ENCODE peak calls at places on chromosome 9, in nine cellular contexts. J is epithelial cell of esophagus, B is choroid plexus epithelial cell, F is psoas muscle, U is lung, Q is upper lobe of right lung, K is left lung, P is ovary, O is astrocyte of the cerebellum. T is an unnamed sample.

GRCh38 chr9:127919253-127919815 is 2.5 kb upstream of the ST6GALNAC4 start:
- DNase-seq in P (peak), F (peak), O (peak), K (peak), J (peak), B (peak), U (peak), Q (peak), T (peak)

GRCh38 chr9:4796988-4797956 is 4.5 kb downstream of the RCL1 start:
- DNase-seq in B (peak), P (no peak), J (peak), Q (no peak), U (no peak), K (no peak), O (peak), F (no peak), T (no peak)

GRCh38 chr9:123997665-123998277 is 13.8 kb upstream of the LHX2 start:
- DNase-seq in O (no peak), J (peak), K (peak), U (peak), B (peak), F (peak), P (peak), Q (peak), T (no peak)

GRCh38 chr9:115231116-115231515 is 113.2 kb upstream of the TNC start:
- DNase-seq in U (no peak), J (no peak), Q (no peak), P (no peak), K (no peak), O (no peak), F (no peak), B (no peak), T (no peak)

GRCh38 chr9:21903380-21903965 is 90.7 kb downstream of the CDKN2A start:
- DNase-seq in F (no peak), J (no peak), Q (no peak), B (no peak), K (no peak), O (no peak), P (no peak), U (no peak), T (no peak)

GRCh38 chr9:90458485-90458884 is 184.1 kb downstream of the DIRAS2 start:
- DNase-seq in K (no peak), F (no peak), J (no peak), B (no peak), O (no peak), Q (no peak), U (no peak), P (no peak), T (no peak)

GRCh38 chr9:114048533-114049452 is 29.3 kb downstream of the AMBP start:
- DNase-seq in B (no peak), O (no peak), F (peak), P (peak), U (no peak), J (no peak), Q (no peak), K (peak), T (no peak)

GRCh38 chr9:128146591-128147120 is 2.6 kb upstream of the LCN2 start:
- DNase-seq in B (no peak), Q (no peak), P (peak), F (peak), O (no peak), K (peak), U (no peak), J (no peak), T (no peak)

GRCh38 chr9:126832440-126832839 is 27.6 kb downstream of the ZBTB43 start:
- DNase-seq in Q (no peak), P (no peak), F (no peak), B (no peak), U (no peak), J (no peak), O (no peak), K (no peak), T (no peak)

GRCh38 chr9:109475526-109475925 is 22.6 kb downstream of the PTPN3 start:
- DNase-seq in B (no peak), P (no peak), J (no peak), K (no peak), F (peak), U (no peak), O (no peak), Q (no peak), T (no peak)

GRCh38 chr9:119370816-119371215 is 1.6 kb upstream of the BRINP1 start:
- DNase-seq in U (no peak), O (peak), P (peak), K (no peak), Q (peak), F (peak), B (peak), J (peak), T (no peak)

GRCh38 chr9:127033059-127033458 is 89.4 kb downstream of the ANGPTL2 start:
- DNase-seq in U (no peak), Q (no peak), B (no peak), F (no peak), O (no peak), J (no peak), K (no peak), P (no peak), T (no peak)

GRCh38 chr9:129569506-129570449 is 51.1 kb downstream of the C9orf50 start:
- DNase-seq in J (no peak), K (no peak), P (peak), Q (no peak), F (no peak), U (no peak), B (peak), O (no peak), T (no peak)

GRCh38 chr9:112029921-112030444 is 133.4 kb downstream of the UGCG start:
- DNase-seq in K (no peak), O (no peak), U (no peak), F (no peak), J (peak), P (no peak), B (peak), Q (no peak), T (no peak)

GRCh38 chr9:114953917-114954316 is 23.5 kb upstream of the TNFSF8 start:
- DNase-seq in B (peak), O (peak), P (no peak), K (no peak), F (no peak), U (peak), J (peak), Q (no peak), T (peak)

GRCh38 chr9:22159590-22159989 is 150.5 kb upstream of the CDKN2B start:
- DNase-seq in B (no peak), Q (no peak), O (no peak), J (no peak), F (no peak), P (no peak), U (no peak), K (no peak), T (no peak)

GRCh38 chr9:80410106-80410505 is 838.3 kb downstream of the TLE4 start:
- DNase-seq in O (peak), U (no peak), J (no peak), B (peak), P (peak), Q (no peak), K (no peak), F (no peak), T (no peak)

GRCh38 chr9:107273634-107274033 is 9.4 kb upstream of the RAD23B start:
- DNase-seq in F (no peak), U (no peak), P (no peak), K (no peak), J (no peak), B (no peak), Q (no peak), O (no peak), T (no peak)

GRCh38 chr9:5492965-5493364 is 17.4 kb upstream of the PDCD1LG2 start:
- DNase-seq in J (peak), U (no peak), B (no peak), O (no peak), F (no peak), P (no peak), K (no peak), Q (no peak), T (no peak)

GRCh38 chr9:112174965-112175795 is at the start of gene SUSD1:
- DNase-seq in J (no peak), O (no peak), P (peak), B (no peak), K (peak), Q (peak), U (peak), F (peak), T (no peak)

GRCh38 chr9:97900738-97901565 is 21.3 kb downstream of the TRMO start:
- DNase-seq in B (peak), K (no peak), Q (no peak), U (no peak), O (peak), P (no peak), F (no peak), J (peak), T (no peak)

GRCh38 chr9:92614123-92614510 is 55.8 kb downstream of the IPPK start:
- DNase-seq in F (no peak), P (peak), B (no peak), K (no peak), U (no peak), Q (no peak), O (no peak), J (no peak), T (no peak)

GRCh38 chr9:127384901-127385300 is 12.1 kb upstream of the SLC2A8 start:
- DNase-seq in F (no peak), O (no peak), Q (peak), B (no peak), J (no peak), K (no peak), U (no peak), P (peak), T (no peak)

GRCh38 chr9:4986783-4987182 is 1.7 kb downstream of the JAK2 start:
- DNase-seq in F (no peak), J (no peak), O (no peak), Q (no peak), B (no peak), P (no peak), U (no peak), K (no peak), T (no peak)

GRCh38 chr9:117917873-117918272 is 213.7 kb downstream of the TLR4 start:
- DNase-seq in Q (no peak), F (no peak), P (no peak), U (no peak), J (peak), K (no peak), O (no peak), B (no peak), T (no peak)

GRCh38 chr9:37146372-37146771 is 26.0 kb downstream of the ZCCHC7 start:
- DNase-seq in O (no peak), J (no peak), Q (no peak), P (no peak), U (no peak), F (no peak), B (peak), K (no peak), T (no peak)

GRCh38 chr9:33852216-33852826 is 35.4 kb downstream of the UBE2R2 start:
- DNase-seq in O (no peak), Q (peak), J (peak), F (peak), P (no peak), K (no peak), U (peak), B (peak), T (no peak)

GRCh38 chr9:133347985-133348762 is at the start of the genes MED22 and RPL7A:
- DNase-seq in O (peak), U (peak), P (peak), K (peak), Q (peak), J (peak), B (peak), F (peak), T (peak)

GRCh38 chr9:34566972-34567371 is 22.6 kb downstream of the CNTFR start:
- DNase-seq in O (no peak), U (no peak), K (no peak), J (no peak), P (no peak), B (no peak), F (no peak), Q (no peak), T (no peak)

GRCh38 chr9:114738581-114739316 is 56.8 kb upstream of the TEX48 start:
- DNase-seq in B (peak), Q (peak), K (peak), J (peak), O (peak), U (peak), P (no peak), F (peak), T (peak)

GRCh38 chr9:137255448-137256114 is 454 bp downstream of the NELFB start:
- DNase-seq in O (no peak), J (peak), U (no peak), K (no peak), P (no peak), F (no peak), Q (peak), B (no peak), T (no peak)

GRCh38 chr9:126491256-126491879 is 122.4 kb upstream of the LMX1B start:
- DNase-seq in J (peak), F (no peak), P (no peak), U (peak), Q (no peak), K (no peak), B (peak), O (peak), T (no peak)

GRCh38 chr9:38043931-38044623 is 24.9 kb downstream of the SHB start:
- DNase-seq in F (no peak), J (peak), P (no peak), Q (no peak), K (no peak), O (no peak), B (no peak), U (no peak), T (no peak)

GRCh38 chr9:127966416-127967150 is 14.2 kb downstream of the EEIG1 start:
- DNase-seq in K (no peak), Q (no peak), B (no peak), P (no peak), J (no peak), O (no peak), F (no peak), U (no peak), T (no peak)

GRCh38 chr9:91360551-91361293 is 996 bp downstream of the AUH start:
- DNase-seq in Q (no peak), U (no peak), K (no peak), O (no peak), F (no peak), J (no peak), P (no peak), B (no peak), T (no peak)

GRCh38 chr9:89872426-89872912 is 267.7 kb downstream of the GADD45G start:
- DNase-seq in O (no peak), F (no peak), K (no peak), P (peak), B (no peak), Q (peak), U (no peak), J (no peak), T (no peak)

GRCh38 chr9:76996700-76997099 is 22.8 kb upstream of the FOXB2 start:
- DNase-seq in F (peak), U (no peak), J (peak), O (no peak), Q (no peak), B (peak), K (no peak), P (no peak), T (no peak)

GRCh38 chr9:121478816-121479676 is 20.6 kb downstream of the GGTA1 start:
- DNase-seq in P (no peak), K (no peak), F (no peak), B (peak), J (no peak), U (no peak), O (no peak), Q (no peak), T (no peak)
- H3K4me3 ChIP-seq in P (no peak), K (no peak), F (no peak), B (no peak), J (no peak), U (no peak), O (no peak), Q (no peak), T (no peak)

GRCh38 chr9:36046923-36047322 is 10.2 kb downstream of the RECK start:
- DNase-seq in Q (no peak), O (no peak), K (no peak), U (no peak), B (no peak), F (no peak), P (no peak), J (no peak), T (no peak)
- TF ChIP-seq CTCF in Q (no peak), O (no peak), K (no peak), U (no peak), B (no peak), F (no peak), P (no peak), J (no peak), T (no peak)

DNA sequence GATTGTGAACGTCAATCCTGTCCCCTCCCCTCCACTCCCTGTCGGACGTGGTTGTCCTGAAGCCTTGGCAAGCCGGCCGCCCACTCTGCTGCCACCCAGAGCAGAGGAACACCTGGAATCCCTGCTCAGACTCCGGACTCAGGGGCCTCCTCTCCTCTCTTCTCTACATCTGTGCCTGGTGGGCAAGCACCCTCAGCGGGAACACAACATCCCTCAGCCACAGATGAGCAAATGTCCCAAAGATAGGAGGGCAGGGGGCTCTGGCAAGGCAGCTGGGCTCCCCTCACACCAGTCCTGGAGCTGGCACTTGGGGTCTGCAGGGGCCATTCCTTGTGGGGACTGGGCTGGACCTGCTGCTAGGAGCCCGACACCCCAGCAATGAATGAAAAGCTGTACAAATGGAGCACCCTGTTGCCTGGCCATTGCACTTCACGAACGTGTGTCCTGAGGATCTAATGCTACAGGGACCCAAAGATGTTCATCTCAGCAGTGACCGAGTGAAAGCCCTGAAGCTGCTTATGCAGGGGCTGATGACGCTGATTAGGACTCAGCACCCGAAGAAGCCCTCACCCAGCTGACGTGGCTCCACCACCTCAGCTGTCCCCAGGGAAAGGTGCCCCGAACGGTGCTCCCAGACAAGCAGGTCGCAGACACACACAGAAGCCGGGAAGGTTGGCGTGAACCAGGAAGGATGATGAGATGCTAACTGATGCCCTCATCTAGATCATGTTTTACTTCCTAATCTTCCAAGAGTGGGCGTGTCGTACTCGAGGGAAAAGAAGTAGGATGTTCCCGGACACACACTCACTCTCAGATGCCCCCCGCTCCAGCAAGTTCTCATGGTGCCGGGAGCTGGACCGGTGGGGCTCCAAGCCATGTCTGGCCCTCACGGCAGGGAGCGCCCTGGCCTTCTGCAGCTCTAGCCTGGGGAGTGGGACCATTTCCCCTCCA is 177.0 kb upstream of the PPP1R26 start:
- DNase-seq in K (peak), P (no peak), B (no peak), U (no peak), O (no peak), Q (no peak), J (no peak), F (no peak), T (no peak)
- H3K4me3 ChIP-seq in K (no peak), P (no peak), B (no peak), U (no peak), O (no peak), Q (no peak), J (no peak), F (no peak), T (no peak)

GRCh38 chr9:131524578-131525315 is 6.3 kb downstream of the UCK1 start:
- DNase-seq in P (no peak), J (no peak), F (no peak), O (no peak), K (no peak), B (peak), Q (no peak), U (no peak), T (no peak)
- TF ChIP-seq CTCF in P (no peak), J (no peak), F (no peak), O (no peak), K (no peak), B (no peak), Q (no peak), U (no peak), T (no peak)